ENCODE peak calls at places on chromosome 20, in six cellular contexts. U is heart left ventricle; C is MM.1S; Y is HTR-8/SVneo; D is activated naive CD8-positive, alpha-beta T cell treated with anti-CD3 and anti-CD28 coated beads, Interleukin-2, amount 50 U/mL, for 24 hours; H is A172. A is an unnamed sample.
A peak's percentile ranks its signal among the peaks of the same experiment; 100 is the strongest.

GRCh38 chr20:2708073-2708415 is 15.5 kb downstream of the EBF4 start:
- DNase-seq in D (no peak), C (no peak), H (no peak), Y (no peak), U (no peak), A (no peak)

GRCh38 chr20:25054133-25054820 is 3.7 kb downstream of the ACSS1 start:
- DNase-seq in U (peak; percentile 5), Y (no peak), D (no peak), H (no peak), C (no peak), A (no peak)

GRCh38 chr20:51452734-51453133 is 89.8 kb downstream of the NFATC2 start:
- DNase-seq in U (no peak), D (no peak), Y (no peak), H (no peak), C (no peak), A (no peak)

GRCh38 chr20:5145365-5146301 is 18.8 kb downstream of the CDS2 start:
- DNase-seq in C (no peak), D (no peak), Y (no peak), H (no peak), U (no peak), A (no peak)

GRCh38 chr20:23441850-23442313 is 2.4 kb downstream of the CSTL1 start:
- DNase-seq in C (peak; percentile 64), H (peak; percentile 71), D (peak; percentile 72), Y (peak; percentile 78), U (peak; percentile 62), A (peak; percentile 74)

GRCh38 chr20:12113468-12114371 is 196.0 kb downstream of the BTBD3 start:
- DNase-seq in H (peak; percentile 71), U (peak; percentile 51), C (peak; percentile 92), Y (peak; percentile 9), D (no peak), A (no peak)

GRCh38 chr20:431012-431904 is 23.2 kb downstream of the RBCK1 start:
- DNase-seq in C (peak; percentile 52), H (peak; percentile 63), U (peak; percentile 48), D (peak; percentile 37), Y (peak; percentile 77), A (peak; percentile 55)

GRCh38 chr20:8155229-8155628 is 23.2 kb downstream of the PLCB1 start:
- DNase-seq in D (no peak), U (no peak), H (no peak), Y (no peak), C (no peak), A (peak; percentile 28)

GRCh38 chr20:45036044-45036755 is 64.7 kb downstream of the KCNS1 start:
- DNase-seq in D (peak; percentile 63), C (no peak), Y (no peak), U (no peak), H (peak; percentile 77), A (peak; percentile 56)

GRCh38 chr20:58209652-58210397 is 18.6 kb downstream of the ANKRD60 start:
- DNase-seq in Y (peak; percentile 98), D (peak; percentile 94), H (peak; percentile 45), C (peak; percentile 76), U (peak; percentile 81), A (peak; percentile 47)

GRCh38 chr20:61982240-61982950 is 83.3 kb downstream of the TAF4 start:
- DNase-seq in U (no peak), Y (no peak), H (no peak), C (no peak), D (no peak), A (no peak)

GRCh38 chr20:48187891-48188290 is 402.6 kb upstream of the SULF2 start:
- DNase-seq in D (no peak), U (no peak), Y (no peak), H (no peak), C (no peak), A (peak; percentile 68)

GRCh38 chr20:8223096-8223870 is 91.2 kb downstream of the PLCB1 start:
- DNase-seq in H (no peak), C (no peak), Y (no peak), U (no peak), D (no peak), A (peak; percentile 56)

GRCh38 chr20:48571945-48572589 is 255.7 kb downstream of the PREX1 start:
- DNase-seq in U (no peak), Y (no peak), C (no peak), H (no peak), D (no peak), A (no peak)

GRCh38 chr20:1595333-1595732 is 24.5 kb downstream of the SIRPB1 start:
- DNase-seq in H (no peak), Y (no peak), U (no peak), C (no peak), D (no peak), A (no peak)

GRCh38 chr20:3749689-3750639 is 17.5 kb downstream of the HSPA12B start:
- DNase-seq in D (peak; percentile 62), Y (no peak), C (no peak), U (no peak), H (no peak), A (no peak)

GRCh38 chr20:63457737-63458136 is 14.7 kb downstream of the KCNQ2 start:
- DNase-seq in D (no peak), H (peak; percentile 93), C (peak; percentile 28), U (peak; percentile 58), Y (no peak), A (peak; percentile 6)

GRCh38 chr20:45902199-45902701 is 9.7 kb downstream of the PLTP start:
- DNase-seq in D (no peak), Y (no peak), U (no peak), C (no peak), H (no peak), A (no peak)

GRCh38 chr20:17958326-17959256 is 10.0 kb downstream of the SNX5 start:
- DNase-seq in Y (no peak), H (no peak), D (no peak), C (no peak), U (no peak), A (no peak)

GRCh38 chr20:62238569-62239277 is 402 bp downstream of the OSBPL2 start:
- DNase-seq in D (no peak), H (no peak), Y (no peak), C (no peak), U (no peak), A (no peak)

GRCh38 chr20:32112862-32113261 is 3.3 kb downstream of the TM9SF4 start:
- DNase-seq in Y (no peak), D (no peak), U (peak; percentile 15), H (no peak), C (no peak), A (no peak)

GRCh38 chr20:49424536-49424935 is 57.9 kb downstream of the KCNB1 start:
- DNase-seq in C (no peak), D (no peak), Y (no peak), U (peak; percentile 27), H (peak; percentile 50), A (no peak)

GRCh38 chr20:63272105-63273078 is at the start of gene ARFGAP1:
- DNase-seq in Y (peak; percentile 100), C (peak; percentile 90), D (peak; percentile 92), U (peak; percentile 91), H (peak; percentile 75), A (peak; percentile 79)

GRCh38 chr20:62358171-62358719 is 8.9 kb downstream of the LAMA5 start:
- DNase-seq in U (peak; percentile 53), D (no peak), H (peak; percentile 92), Y (no peak), C (no peak), A (no peak)

GRCh38 chr20:61874421-61875068 is 191.1 kb downstream of the TAF4 start:
- DNase-seq in C (no peak), H (no peak), Y (no peak), U (no peak), D (no peak), A (no peak)

GRCh38 chr20:5863040-5863811 is 87.1 kb downstream of the TRMT6 start:
- DNase-seq in H (peak; percentile 74), U (no peak), C (no peak), Y (peak; percentile 71), D (no peak), A (peak; percentile 82)

GRCh38 chr20:53575481-53576194 is 18.0 kb downstream of the ZNF217 start:
- DNase-seq in H (no peak), D (no peak), Y (no peak), C (no peak), U (no peak), A (no peak)

GRCh38 chr20:25532015-25532751 is 53.1 kb downstream of the NINL start:
- DNase-seq in Y (no peak), U (no peak), H (no peak), D (no peak), C (no peak), A (no peak)

GRCh38 chr20:43926691-43927090 is 12.0 kb downstream of the TOX2 start:
- DNase-seq in C (no peak), D (no peak), Y (no peak), H (no peak), U (no peak), A (no peak)

GRCh38 chr20:23228912-23229311 is 121.7 kb upstream of the NXT1 start:
- DNase-seq in C (no peak), U (no peak), D (no peak), H (no peak), Y (no peak), A (peak; percentile 77)

GRCh38 chr20:37670426-37670825 is 23.4 kb upstream of the CTNNBL1 start:
- DNase-seq in U (no peak), H (no peak), D (no peak), Y (no peak), C (no peak), A (no peak)

GRCh38 chr20:51175156-51175555 is 152.2 kb upstream of the KCNG1 start:
- DNase-seq in U (no peak), D (no peak), C (no peak), H (no peak), Y (no peak), A (no peak)

GRCh38 chr20:3123542-3123941 is 36.1 kb downstream of the FASTKD5 start:
- DNase-seq in H (no peak), C (no peak), U (no peak), D (no peak), Y (no peak), A (no peak)

GRCh38 chr20:35454881-35455609 is at the start of gene CEP250:
- DNase-seq in D (peak; percentile 94), H (peak; percentile 92), Y (peak; percentile 94), U (peak; percentile 93), C (peak; percentile 97), A (peak; percentile 91)

GRCh38 chr20:24684954-24685691 is 215.7 kb downstream of the SYNDIG1 start:
- DNase-seq in D (no peak), H (no peak), Y (no peak), C (no peak), U (no peak), A (no peak)

GRCh38 chr20:26216025-26216424 is 519.4 kb upstream of the ZNF337 start:
- DNase-seq in U (no peak), H (peak; percentile 38), C (no peak), D (no peak), Y (no peak), A (no peak)

GRCh38 chr20:15923030-15923776 is 650.0 kb downstream of the KIF16B start:
- DNase-seq in Y (no peak), D (no peak), H (no peak), U (no peak), C (peak; percentile 47), A (no peak)